ENCODE peak calls at places on chromosomes 5 and 9, in nine cellular contexts. B is stomach; T is hypothalamus; R is GM12891; D is germinal center; N is stimulated activated CD4-positive, alpha-beta T cell treated with anti-CD3 and anti-CD28 coated beads, Interleukin-1b, Interleukin-23, amount 100 ng/mL, for 48 hours; C is left kidney; J is SJSA1; Q is PC-3. G is an unnamed sample.

GRCh38 chr5:154277499-154277898 is 87.0 kb downstream of the GALNT10 start:
- DNase-seq in T (no peak), J (peak; percentile 25), C (no peak), R (no peak), B (no peak), N (no peak), D (no peak), Q (no peak), G (no peak)

GRCh38 chr5:122093861-122094650 is 16.0 kb upstream of the LOX start:
- DNase-seq in C (no peak), J (no peak), T (no peak), B (no peak), R (no peak), N (no peak), D (no peak), Q (no peak), G (no peak)

GRCh38 chr5:172064766-172065165 is 58.3 kb upstream of the FBXW11 start:
- DNase-seq in J (no peak), B (no peak), R (no peak), C (no peak), D (no peak), T (no peak), Q (no peak), N (no peak), G (no peak)

GRCh38 chr5:96763012-96763411 is 44.7 kb downstream of the ERAP1 start:
- DNase-seq in N (no peak), C (peak; percentile 29), T (no peak), J (no peak), Q (no peak), B (no peak), R (no peak), D (no peak), G (no peak)

GRCh38 chr5:6950250-6950649 is 237.0 kb downstream of the TENT4A start:
- DNase-seq in B (no peak), J (no peak), Q (peak; percentile 63), D (no peak), N (no peak), C (no peak), T (no peak), R (no peak), G (no peak)

GRCh38 chr9:72271617-72272478 is 93.2 kb downstream of the ZFAND5 start:
- DNase-seq in J (peak; percentile 20), R (peak; percentile 37), Q (peak; percentile 72), B (peak; percentile 37), C (peak; percentile 77), N (peak; percentile 16), T (peak; percentile 3), D (peak; percentile 63), G (peak; percentile 28)

GRCh38 chr5:128854931-128855330 is 110.4 kb upstream of the SLC27A6 start:
- DNase-seq in B (no peak), J (no peak), T (no peak), R (no peak), D (no peak), Q (no peak), N (no peak), C (no peak), G (no peak)

GRCh38 chr5:112479418-112479817 is 60.3 kb upstream of the EPB41L4A start:
- DNase-seq in R (no peak), D (no peak), Q (peak; percentile 62), N (no peak), T (no peak), C (no peak), J (no peak), B (no peak), G (no peak)

GRCh38 chr5:33894566-33894965 is 2.8 kb upstream of the ADAMTS12 start:
- DNase-seq in T (no peak), B (no peak), Q (peak; percentile 89), R (no peak), C (no peak), J (peak; percentile 33), N (no peak), D (no peak), G (no peak)

GRCh38 chr5:78467744-78468357 is 107.4 kb downstream of the SCAMP1 start:
- DNase-seq in R (no peak), C (peak; percentile 69), T (no peak), B (no peak), N (no peak), Q (peak; percentile 54), J (peak; percentile 38), D (peak; percentile 40), G (no peak)

G was measured in omental fat pad.